ENCODE peak calls at places on chromosomes 6 and 20, in ten cellular contexts. F is naive thymus-derived CD8-positive, alpha-beta T cell; W is activated naive CD4-positive, alpha-beta T cell; C is D341Med; A is upper lobe of right lung; V is immature natural killer cell; Z is lung; D is hepatic stellate cell; E is small intestine; K is NCI-H1105. I is an unnamed sample.

GRCh38 chr6:124076336-124077048 is 272.8 kb downstream of the NKAIN2 start:
- DNase-seq in F (no peak), W (no peak), C (peak), A (no peak), V (no peak), Z (no peak), D (no peak), E (no peak), K (peak), I (no peak)

GRCh38 chr20:17841751-17842191 is 126.8 kb downstream of the SNX5 start:
- DNase-seq in F (no peak), W (no peak), C (no peak), A (no peak), V (no peak), Z (no peak), D (no peak), E (no peak), K (no peak), I (no peak)

GRCh38 chr20:57072184-57072583 is 194.3 kb downstream of the BMP7 start:
- DNase-seq in F (no peak), W (no peak), C (no peak), A (peak), V (no peak), Z (no peak), D (no peak), E (no peak), K (no peak), I (no peak)

GRCh38 chr6:50185006-50185405 is 135.3 kb upstream of the DEFB112 start:
- DNase-seq in F (no peak), W (no peak), C (peak), A (no peak), V (no peak), Z (no peak), D (no peak), E (no peak), K (no peak), I (no peak)

GRCh38 chr6:56004421-56004820 is 129.0 kb upstream of the BMP5 start:
- DNase-seq in F (no peak), W (no peak), C (no peak), A (no peak), V (no peak), Z (no peak), D (no peak), E (no peak), K (no peak), I (no peak)

GRCh38 chr6:21808045-21808470 is 214.5 kb downstream of the SOX4 start:
- DNase-seq in F (no peak), W (no peak), C (no peak), A (no peak), V (no peak), Z (no peak), D (peak), E (no peak), K (no peak), I (no peak)

GRCh38 chr20:44264287-44264686 is 17.2 kb downstream of the GDAP1L1 start:
- DNase-seq in F (no peak), W (no peak), C (no peak), A (peak), V (no peak), Z (no peak), D (no peak), E (no peak), K (no peak), I (no peak)

GRCh38 chr20:63130654-63131577 is 85.0 kb downstream of the YTHDF1 start:
- DNase-seq in F (no peak), W (no peak), C (no peak), A (peak), V (no peak), Z (no peak), D (no peak), E (no peak), K (no peak), I (no peak)

GRCh38 chr6:90870561-90870960 is 283.7 kb upstream of the MAP3K7 start:
- DNase-seq in F (no peak), W (no peak), C (no peak), A (no peak), V (no peak), Z (no peak), D (no peak), E (no peak), K (no peak), I (no peak)

GRCh38 chr6:25883536-25883935 is 9.5 kb upstream of the SLC17A3 start:
- DNase-seq in F (no peak), W (no peak), C (no peak), A (no peak), V (no peak), Z (no peak), D (no peak), E (no peak), K (no peak), I (no peak)

GRCh38 chr6:7674291-7674690 is 51.6 kb upstream of the BMP6 start:
- DNase-seq in F (no peak), W (no peak), C (no peak), A (no peak), V (no peak), Z (no peak), D (no peak), E (no peak), K (no peak), I (no peak)

GRCh38 chr6:152734630-152735029 is 16.0 kb upstream of the VIP start:
- DNase-seq in F (no peak), W (no peak), C (no peak), A (no peak), V (no peak), Z (no peak), D (no peak), E (no peak), K (no peak), I (no peak)

GRCh38 chr6:159871911-159872310 is 18.9 kb upstream of the MAS1 start:
- DNase-seq in F (no peak), W (no peak), C (no peak), A (no peak), V (no peak), Z (no peak), D (no peak), E (no peak), K (no peak), I (no peak)

GRCh38 chr6:80165143-80165542 is 58.7 kb downstream of the BCKDHB start:
- DNase-seq in F (no peak), W (no peak), C (no peak), A (no peak), V (no peak), Z (no peak), D (no peak), E (no peak), K (no peak), I (no peak)

GRCh38 chr6:26071135-26071534 is 16.1 kb upstream of the HFE start:
- DNase-seq in F (no peak), W (no peak), C (no peak), A (no peak), V (no peak), Z (no peak), D (no peak), E (no peak), K (no peak), I (no peak)

GRCh38 chr6:157471895-157472686 is 91.1 kb downstream of the ZDHHC14 start:
- DNase-seq in F (no peak), W (no peak), C (no peak), A (peak), V (no peak), Z (no peak), D (no peak), E (no peak), K (no peak), I (no peak)

GRCh38 chr6:121668259-121668658 is 232.8 kb downstream of the GJA1 start:
- DNase-seq in F (no peak), W (no peak), C (no peak), A (no peak), V (no peak), Z (no peak), D (no peak), E (no peak), K (no peak), I (no peak)

GRCh38 chr20:38065764-38066375 is 32.3 kb downstream of the RPRD1B start:
- DNase-seq in F (no peak), W (no peak), C (no peak), A (no peak), V (no peak), Z (no peak), D (no peak), E (no peak), K (no peak), I (no peak)

GRCh38 chr6:6002005-6002808 is 4.5 kb downstream of the NRN1 start:
- DNase-seq in F (peak), W (no peak), C (no peak), A (no peak), V (no peak), Z (no peak), D (no peak), E (no peak), K (no peak), I (no peak)

GRCh38 chr6:87675004-87675681 is 26.9 kb downstream of the AKIRIN2 start:
- DNase-seq in F (no peak), W (no peak), C (no peak), A (no peak), V (no peak), Z (no peak), D (no peak), E (no peak), K (no peak), I (no peak)

GRCh38 chr6:87789198-87789899 is 87.3 kb upstream of the AKIRIN2 start:
- DNase-seq in F (no peak), W (no peak), C (no peak), A (no peak), V (no peak), Z (peak), D (no peak), E (peak), K (peak), I (no peak)

GRCh38 chr6:14743465-14744211 is 502.2 kb upstream of the JARID2 start:
- DNase-seq in F (no peak), W (no peak), C (no peak), A (no peak), V (peak), Z (no peak), D (peak), E (peak), K (no peak), I (no peak)

GRCh38 chr6:47729019-47729418 is 30.6 kb downstream of the ADGRF4 start:
- DNase-seq in F (no peak), W (no peak), C (no peak), A (no peak), V (no peak), Z (no peak), D (no peak), E (no peak), K (no peak), I (no peak)

GRCh38 chr20:62822788-62823651 is 6.2 kb downstream of the COL9A3 start:
- DNase-seq in F (no peak), W (no peak), C (peak), A (no peak), V (no peak), Z (no peak), D (no peak), E (peak), K (no peak), I (peak)

I was measured in D721Med.